ENCODE peak calls at places on chromosomes 13 and 19, in seven cellular contexts. P, A, G, T, K, E and B are unnamed samples.

GRCh38 chr19:32498641-32499200 is 82.3 kb upstream of the PDCD5 start:
- DNase-seq in A (no peak), K (no peak), E (no peak), G (no peak), P (no peak), T (no peak), B (no peak)

GRCh38 chr13:44347905-44348304 is 25.7 kb upstream of the SERP2 start:
- DNase-seq in E (no peak), K (no peak), T (no peak), G (no peak), P (no peak), A (no peak), B (no peak)

GRCh38 chr19:16160943-16161560 is 12.3 kb downstream of the CIB3 start:
- DNase-seq in A (no peak), P (no peak), T (no peak), G (no peak), K (no peak), E (no peak), B (no peak)

GRCh38 chr13:31859546-31859945 is 120.2 kb downstream of the RXFP2 start:
- DNase-seq in K (no peak), T (no peak), E (no peak), G (no peak), A (no peak), P (no peak), B (no peak)

GRCh38 chr13:37443538-37443937 is 155.0 kb downstream of the POSTN start:
- DNase-seq in K (no peak), E (no peak), G (no peak), T (no peak), A (no peak), P (no peak), B (no peak)

GRCh38 chr19:35306473-35307246 is 14.7 kb downstream of the MAG start:
- DNase-seq in P (no peak), G (peak), T (no peak), A (no peak), E (no peak), K (peak), B (peak)

GRCh38 chr19:35253316-35254286 is 4.8 kb downstream of the LSR start:
- DNase-seq in A (no peak), K (no peak), E (no peak), G (peak), P (no peak), T (no peak), B (no peak)

GRCh38 chr19:13693933-13694332 is 70.4 kb upstream of the MRI1 start:
- DNase-seq in K (no peak), T (no peak), A (no peak), E (no peak), G (no peak), P (no peak), B (no peak)